ENCODE peak calls at places on chromosomes 6 and 20, in nine cellular contexts. S is tibial artery, P is PC-3, Q is kidney, C is AG09309, F is AG04450, R is heart right ventricle, E is A549, U is NB4. Z is an unnamed sample.

GRCh38 chr6:134740473-134741192 is 209.3 kb downstream of the ALDH8A1 start:
- DNase-seq in S (no peak), P (no peak), R (no peak), F (no peak), U (no peak), C (no peak), Q (no peak), E (peak), Z (no peak)

GRCh38 chr6:139931746-139932145 is 557.3 kb upstream of the CITED2 start:
- DNase-seq in S (no peak), P (peak), F (no peak), E (no peak), Q (no peak), C (no peak), R (no peak), U (no peak), Z (no peak)

GRCh38 chr6:3386374-3386857 is 70.4 kb downstream of the SLC22A23 start:
- DNase-seq in F (no peak), E (no peak), P (no peak), U (no peak), Q (no peak), C (no peak), S (no peak), R (no peak), Z (no peak)

GRCh38 chr6:157436944-157437336 is 56.0 kb downstream of the ZDHHC14 start:
- DNase-seq in C (no peak), R (no peak), Q (no peak), S (no peak), E (no peak), P (no peak), U (no peak), F (no peak), Z (no peak)

GRCh38 chr20:32509639-32510066 is 75.5 kb downstream of the NOL4L start:
- DNase-seq in C (no peak), Q (peak), S (no peak), E (peak), P (peak), U (peak), F (no peak), R (no peak), Z (no peak)

GRCh38 chr6:128586095-128586494 is 65.7 kb upstream of the PTPRK start:
- DNase-seq in S (no peak), P (no peak), Q (no peak), R (no peak), E (no peak), F (no peak), U (no peak), C (no peak), Z (no peak)

GRCh38 chr20:13037727-13038126 is 29.0 kb downstream of the SPTLC3 start:
- DNase-seq in R (no peak), Q (no peak), F (no peak), P (peak), S (no peak), U (no peak), C (no peak), E (no peak), Z (no peak)

GRCh38 chr20:56628015-56628872 is 862 bp upstream of the TFAP2C start:
- DNase-seq in C (no peak), P (peak), Q (peak), U (peak), E (peak), S (no peak), F (no peak), R (peak), Z (no peak)

GRCh38 chr6:169885131-169885530 is 133.7 kb downstream of the ERMARD start:
- DNase-seq in F (no peak), U (no peak), P (no peak), Q (no peak), R (no peak), C (no peak), S (no peak), E (no peak), Z (no peak)

GRCh38 chr20:44273231-44274215 is 26.4 kb downstream of the GDAP1L1 start:
- DNase-seq in U (no peak), F (no peak), E (no peak), Q (no peak), P (no peak), C (no peak), R (no peak), S (no peak), Z (peak)

GRCh38 chr20:49122920-49123319 is 65.2 kb downstream of the STAU1 start:
- DNase-seq in P (no peak), C (no peak), U (no peak), E (no peak), Q (no peak), S (no peak), F (no peak), R (no peak), Z (no peak)

GRCh38 chr6:170174124-170174770 is 116.6 kb downstream of the DLL1 start:
- DNase-seq in U (no peak), Q (peak), R (no peak), C (no peak), S (peak), P (no peak), F (no peak), E (no peak), Z (no peak)

GRCh38 chr6:33126101-33126714 is 50.4 kb downstream of the HLA-DPB1 start:
- DNase-seq in R (peak), U (peak), C (no peak), Q (peak), S (peak), P (peak), E (peak), F (no peak), Z (peak)

GRCh38 chr20:19466204-19466928 is 253.9 kb downstream of the SLC24A3 start:
- DNase-seq in F (no peak), C (no peak), P (no peak), U (no peak), E (no peak), Q (no peak), S (no peak), R (no peak), Z (no peak)

GRCh38 chr6:109344226-109344625 is 38.0 kb downstream of the CD164 start:
- DNase-seq in S (no peak), Q (no peak), E (no peak), C (no peak), U (no peak), R (no peak), P (peak), F (no peak), Z (no peak)

GRCh38 chr6:162681447-162681846 is 46.1 kb downstream of the PRKN start:
- DNase-seq in C (no peak), Q (no peak), U (no peak), S (no peak), F (no peak), E (no peak), P (no peak), R (no peak), Z (no peak)

GRCh38 chr20:49270177-49270576 is 7.7 kb downstream of the ZNFX1 start:
- DNase-seq in C (no peak), Q (no peak), S (no peak), U (no peak), E (no peak), F (no peak), P (no peak), R (no peak), Z (no peak)

GRCh38 chr6:4564746-4565145 is 211.5 kb upstream of the CDYL start:
- DNase-seq in R (no peak), F (no peak), S (no peak), P (no peak), C (no peak), E (no peak), Q (no peak), U (no peak), Z (no peak)

GRCh38 chr20:35739294-35740163 is 2.5 kb downstream of the RBM39 start:
- DNase-seq in U (peak), S (no peak), Q (no peak), E (peak), C (peak), F (no peak), R (no peak), P (peak), Z (peak)

GRCh38 chr20:19827818-19828217 is 69.8 kb downstream of the RIN2 start:
- DNase-seq in U (no peak), Q (no peak), R (no peak), S (no peak), F (no peak), P (no peak), C (no peak), E (no peak), Z (no peak)

GRCh38 chr20:57033994-57034393 is 232.4 kb downstream of the BMP7 start:
- DNase-seq in P (peak), C (no peak), U (no peak), S (no peak), E (no peak), R (no peak), F (no peak), Q (no peak), Z (no peak)

GRCh38 chr6:6685249-6685667 is 96.7 kb downstream of the LY86 start:
- DNase-seq in U (peak), S (no peak), P (no peak), R (no peak), E (no peak), Q (no peak), C (peak), F (no peak), Z (peak)

GRCh38 chr6:6688283-6688682 is 99.8 kb downstream of the LY86 start:
- DNase-seq in R (no peak), P (no peak), S (no peak), Q (no peak), C (no peak), U (peak), E (no peak), F (no peak), Z (peak)

GRCh38 chr6:6688951-6689350 is 100.4 kb downstream of the LY86 start:
- DNase-seq in U (no peak), R (no peak), Q (no peak), S (no peak), F (no peak), E (no peak), P (no peak), C (no peak), Z (no peak)

GRCh38 chr6:6686176-6686575 is 97.7 kb downstream of the LY86 start:
- DNase-seq in R (no peak), S (no peak), Q (no peak), C (no peak), P (no peak), E (no peak), F (no peak), U (no peak), Z (no peak)

DNA sequence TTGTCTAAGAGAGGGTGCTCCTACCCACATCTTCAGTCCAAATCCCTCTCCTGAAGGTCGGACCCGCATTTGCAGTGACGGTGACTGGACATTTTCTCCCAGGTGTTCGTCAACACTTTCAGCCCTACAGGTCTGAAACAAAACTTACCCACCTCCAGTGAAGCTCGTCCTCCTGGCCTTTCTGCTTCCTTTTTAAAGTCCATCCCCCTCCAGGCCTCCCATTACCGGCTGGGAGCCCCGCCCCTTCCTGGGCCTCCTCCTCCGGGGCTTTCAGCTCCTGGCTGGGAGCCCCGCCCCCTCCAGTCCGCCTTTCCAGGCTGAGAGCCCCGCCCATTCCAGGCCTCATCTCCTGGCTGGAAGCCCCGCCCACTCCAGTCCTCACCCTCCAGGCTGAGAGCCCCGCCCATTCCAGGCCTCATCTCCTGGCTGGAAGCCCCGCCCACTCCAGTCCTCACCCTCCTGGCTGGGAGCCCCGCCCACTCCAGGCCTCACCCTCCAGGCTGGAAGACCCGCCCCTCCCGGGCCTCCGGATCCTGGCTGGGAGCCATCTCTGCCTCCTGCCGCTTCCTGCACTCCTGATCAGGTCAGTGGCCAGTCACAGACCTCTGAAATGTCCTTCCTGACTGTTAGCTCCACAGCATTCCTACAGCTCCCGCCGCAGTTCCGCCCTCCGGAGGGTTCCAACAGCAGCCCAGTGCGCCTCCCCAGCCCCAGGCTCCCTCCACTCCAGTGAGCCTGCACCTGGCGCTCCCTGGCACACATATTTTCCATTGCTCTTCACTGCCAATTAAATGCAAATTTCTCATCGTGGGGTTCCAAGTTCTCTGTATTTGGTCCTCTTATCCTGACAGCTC is 98.5 kb downstream of the LY86 start:
- DNase-seq in R (peak), U (peak), P (peak), F (no peak), S (peak), E (peak), C (no peak), Q (peak), Z (no peak)
- H3K4me3 ChIP-seq in R (peak), U (peak), P (peak), F (no peak), S (no peak), E (peak), C (no peak), Q (peak), Z (no peak)

GRCh38 chr6:15341311-15341710 is 95.4 kb downstream of the JARID2 start:
- DNase-seq in C (no peak), Q (no peak), P (peak), E (peak), S (no peak), R (no peak), U (no peak), F (no peak), Z (no peak)
- TF ChIP-seq CTCF in C (no peak), Q (no peak), P (no peak), E (no peak), S (no peak), R (no peak), U (no peak), F (no peak), Z (no peak)

DNA sequence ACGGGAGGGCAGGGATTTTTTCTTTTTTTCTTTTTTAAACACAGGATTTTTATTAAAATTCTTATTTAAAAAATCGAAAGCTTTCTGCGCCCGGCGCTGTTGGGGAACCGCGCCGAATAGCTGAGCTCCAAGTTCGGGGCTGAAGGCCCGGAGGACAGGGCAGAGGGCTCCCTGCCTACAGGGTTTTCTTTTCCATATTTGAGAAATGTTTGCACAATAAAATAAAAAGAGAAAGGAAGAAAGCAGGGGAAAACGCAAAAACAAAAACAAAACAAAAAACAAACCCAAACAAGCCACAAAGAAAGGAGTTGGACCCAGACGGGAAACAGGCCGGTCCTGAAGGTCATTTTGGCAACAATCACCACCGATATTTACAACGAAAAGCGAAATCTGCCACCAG is 2.9 kb downstream of the NKX2-2 start:
- DNase-seq in E (no peak), F (no peak), U (no peak), C (no peak), R (no peak), Q (no peak), S (no peak), P (no peak), Z (no peak)
- H3K4me3 ChIP-seq in E (no peak), F (no peak), U (no peak), C (no peak), R (peak), Q (no peak), S (peak), P (no peak), Z (no peak)

GRCh38 chr6:13234130-13234529 is 94.2 kb downstream of the TBC1D7 start:
- DNase-seq in S (no peak), Q (no peak), U (no peak), F (no peak), C (peak), R (no peak), E (no peak), P (peak), Z (no peak)

GRCh38 chr6:13233106-13233505 is 95.2 kb downstream of the TBC1D7 start:
- DNase-seq in U (no peak), E (no peak), F (no peak), P (no peak), C (no peak), Q (no peak), R (no peak), S (no peak), Z (no peak)

GRCh38 chr6:13228264-13229204 is 99.8 kb downstream of the TBC1D7 start:
- DNase-seq in E (no peak), R (no peak), S (no peak), Q (no peak), F (no peak), C (no peak), P (no peak), U (no peak), Z (no peak)

GRCh38 chr6:13226071-13226470 is 102.3 kb downstream of the TBC1D7 start:
- DNase-seq in U (no peak), F (no peak), P (no peak), S (no peak), Q (no peak), C (no peak), E (no peak), R (no peak), Z (no peak)

GRCh38 chr6:13229205-13230085 is 98.9 kb downstream of the TBC1D7 start:
- DNase-seq in C (no peak), E (peak), R (no peak), S (no peak), Q (no peak), P (peak), U (no peak), F (no peak), Z (peak)
- TF ChIP-seq CTCF in C (no peak), E (peak), R (no peak), S (no peak), Q (peak), P (peak), U (no peak), F (peak), Z (peak)

GRCh38 chr20:47985092-47985850 is 200.0 kb upstream of the SULF2 start:
- DNase-seq in R (no peak), Q (no peak), C (no peak), P (peak), U (no peak), E (peak), F (no peak), S (no peak), Z (peak)
- H3K4me3 ChIP-seq in R (no peak), Q (no peak), C (no peak), P (no peak), U (no peak), E (no peak), F (no peak), S (no peak), Z (no peak)

DNA sequence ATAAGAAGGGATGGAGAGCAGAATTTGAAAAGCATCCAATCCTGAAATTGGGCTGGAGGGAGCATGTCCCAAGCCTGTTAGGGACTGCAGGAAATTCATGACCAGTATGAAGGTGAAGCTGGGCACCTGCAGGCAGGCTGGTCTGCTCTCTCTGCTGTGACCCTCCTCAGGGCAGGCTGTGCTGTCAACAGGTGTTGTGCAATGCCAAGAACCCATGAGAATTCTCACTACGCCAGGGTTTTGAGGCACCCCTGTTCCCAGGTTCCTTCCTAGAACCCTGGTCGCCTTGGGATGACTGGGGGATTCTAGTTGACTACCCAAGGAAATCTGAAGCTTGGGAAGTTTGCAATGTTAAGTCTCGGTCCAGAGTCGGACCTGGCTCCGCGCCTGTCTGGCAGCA is 13.3 kb upstream of the MAS1L start:
- DNase-seq in F (no peak), Q (no peak), P (no peak), U (no peak), R (no peak), E (no peak), S (no peak), C (no peak), Z (no peak)
- TF ChIP-seq CTCF in F (no peak), Q (no peak), P (no peak), U (no peak), R (no peak), E (no peak), S (no peak), C (no peak), Z (no peak)

GRCh38 chr6:152375200-152375599 is 262.0 kb downstream of the SYNE1 start:
- DNase-seq in R (no peak), C (no peak), S (no peak), U (no peak), P (no peak), Q (no peak), F (no peak), E (no peak), Z (no peak)

GRCh38 chr6:152386131-152386530 is 251.0 kb downstream of the SYNE1 start:
- DNase-seq in S (no peak), Q (no peak), F (no peak), U (no peak), C (no peak), P (no peak), R (no peak), E (peak), Z (no peak)

GRCh38 chr6:152380993-152381898 is 255.9 kb downstream of the SYNE1 start:
- DNase-seq in Q (peak), U (no peak), F (peak), S (peak), R (peak), E (peak), P (peak), C (peak), Z (no peak)

GRCh38 chr6:152378154-152378553 is 259.0 kb downstream of the SYNE1 start:
- DNase-seq in S (no peak), C (no peak), P (peak), Q (no peak), R (no peak), F (no peak), U (no peak), E (no peak), Z (no peak)

GRCh38 chr6:152380351-152380767 is 256.8 kb downstream of the SYNE1 start:
- DNase-seq in E (peak), S (no peak), C (peak), Q (no peak), R (no peak), F (peak), U (no peak), P (peak), Z (no peak)
- H3K4me3 ChIP-seq in E (peak), S (peak), C (peak), Q (peak), R (peak), F (peak), U (no peak), P (peak), Z (no peak)

GRCh38 chr20:34580588-34580940 is 22.0 kb downstream of the MAP1LC3A start:
- DNase-seq in P (no peak), F (no peak), S (no peak), Q (no peak), E (no peak), R (no peak), U (no peak), C (no peak), Z (no peak)

GRCh38 chr20:34579936-34580587 is 21.5 kb downstream of the MAP1LC3A start:
- DNase-seq in U (peak), S (no peak), C (peak), R (no peak), Q (no peak), E (no peak), F (no peak), P (peak), Z (peak)

GRCh38 chr20:34578040-34578439 is 19.5 kb downstream of the MAP1LC3A start:
- DNase-seq in S (peak), Q (no peak), P (no peak), R (no peak), E (no peak), U (peak), C (peak), F (no peak), Z (no peak)

GRCh38 chr20:34578521-34579147 is 20.1 kb downstream of the MAP1LC3A start:
- DNase-seq in P (no peak), U (no peak), C (no peak), R (peak), E (no peak), F (no peak), Q (no peak), S (no peak), Z (no peak)

GRCh38 chr20:34579191-34579661 is 20.7 kb downstream of the MAP1LC3A start:
- DNase-seq in E (peak), R (peak), F (no peak), P (peak), Q (peak), U (peak), S (peak), C (peak), Z (no peak)
- TF ChIP-seq CTCF in E (peak), R (no peak), F (peak), P (peak), Q (peak), U (peak), S (peak), C (peak), Z (no peak)

GRCh38 chr20:3768342-3769130 is 983 bp upstream of the ADISSP start:
- DNase-seq in Q (peak), R (peak), S (peak), C (no peak), U (peak), P (peak), F (no peak), E (peak), Z (peak)
- H3K4me3 ChIP-seq in Q (peak), R (peak), S (peak), C (peak), U (peak), P (peak), F (peak), E (peak), Z (peak)

GRCh38 chr6:158819213-158819976 is at the start of gene EZR:
- DNase-seq in R (peak), C (no peak), P (peak), Q (peak), F (no peak), U (peak), S (peak), E (peak), Z (peak)
- TF ChIP-seq CTCF in R (no peak), C (no peak), P (no peak), Q (no peak), F (no peak), U (no peak), S (no peak), E (no peak), Z (peak)

Z was measured in GM12865.